ENCODE peak calls at places on chromosomes 12 and 14, in nine cellular contexts. A, R, I, P, G, C, Q, D and E are unnamed samples.

GRCh38 chr14:69996197-69996596 is 117.0 kb downstream of the SMOC1 start:
- DNase-seq in A (no peak), R (no peak), I (no peak), P (no peak), G (no peak), C (no peak), Q (peak), D (no peak), E (no peak)

GRCh38 chr12:15856097-15856982 is 25.8 kb upstream of the STRAP start:
- DNase-seq in A (no peak), R (peak), I (peak), P (no peak), G (peak), C (no peak), Q (peak), D (peak), E (peak)

GRCh38 chr12:12901158-12901791 is 9.9 kb downstream of the GPRC5A start:
- DNase-seq in A (peak), R (no peak), I (no peak), P (no peak), G (no peak), C (no peak), Q (peak), D (no peak), E (no peak)

GRCh38 chr12:130870442-130871285 is 1.2 kb upstream of the RAN start:
- DNase-seq in A (no peak), R (peak), I (peak), P (peak), G (peak), C (peak), Q (peak), D (peak), E (no peak)

GRCh38 chr12:62291888-62292760 is 31.9 kb downstream of the USP15 start:
- DNase-seq in A (no peak), R (no peak), I (no peak), P (no peak), G (no peak), C (no peak), Q (no peak), D (no peak), E (no peak)

GRCh38 chr14:52103416-52103815 is 34.6 kb upstream of the NID2 start:
- DNase-seq in A (no peak), R (no peak), I (no peak), P (no peak), G (no peak), C (no peak), Q (no peak), D (no peak), E (no peak)

GRCh38 chr14:62179367-62180018 is 417.3 kb downstream of the SNAPC1 start:
- DNase-seq in A (peak), R (peak), I (peak), P (no peak), G (peak), C (peak), Q (peak), D (peak), E (peak)

GRCh38 chr14:53979141-53979673 is 22.6 kb upstream of the BMP4 start:
- DNase-seq in A (no peak), R (no peak), I (no peak), P (no peak), G (peak), C (no peak), Q (peak), D (no peak), E (no peak)

GRCh38 chr14:69487226-69487625 is 2.7 kb downstream of the PLEKHD1 start:
- DNase-seq in A (no peak), R (no peak), I (no peak), P (peak), G (no peak), C (no peak), Q (no peak), D (no peak), E (no peak)

GRCh38 chr14:52356025-52356424 is 41.9 kb downstream of the PTGER2 start:
- DNase-seq in A (no peak), R (no peak), I (no peak), P (no peak), G (no peak), C (no peak), Q (no peak), D (no peak), E (no peak)

GRCh38 chr14:53767566-53767965 is 189.1 kb downstream of the BMP4 start:
- DNase-seq in A (no peak), R (no peak), I (no peak), P (no peak), G (no peak), C (no peak), Q (no peak), D (no peak), E (no peak)

GRCh38 chr12:119239040-119239439 is 60.3 kb downstream of the HSPB8 start:
- DNase-seq in A (no peak), R (no peak), I (no peak), P (no peak), G (no peak), C (no peak), Q (no peak), D (no peak), E (no peak)